ENCODE peak calls at places on chromosomes 4 and X, in eight cellular contexts. N, J, P, F, L, H, W and V are unnamed samples.

GRCh38 chr4:19327364-19327763 is 924.3 kb upstream of the SLIT2 start:
- DNase-seq in N (no peak), L (no peak), P (no peak), W (no peak), H (no peak), F (peak), J (peak), V (no peak)

GRCh38 chrX:132023896-132024386 is 839 bp downstream of the STK26 start:
- DNase-seq in F (peak), W (peak), P (no peak), J (no peak), L (no peak), H (no peak), N (peak), V (peak)

GRCh38 chr4:29549308-29549707 is 1170.9 kb upstream of the PCDH7 start:
- DNase-seq in J (no peak), H (no peak), L (no peak), N (no peak), W (no peak), F (no peak), P (no peak), V (no peak)

GRCh38 chr4:118905546-118905945 is 16.9 kb downstream of the SYNPO2 start:
- DNase-seq in P (no peak), W (no peak), H (no peak), J (peak), L (no peak), F (peak), N (no peak), V (peak)

GRCh38 chr4:114598191-114599121 is at the start of gene UGT8:
- DNase-seq in L (peak), P (no peak), W (no peak), F (peak), H (no peak), J (peak), N (peak), V (peak)

GRCh38 chr4:17769406-17770174 is 11.8 kb downstream of the FAM184B start:
- DNase-seq in W (no peak), F (no peak), J (no peak), H (no peak), L (no peak), P (no peak), N (no peak), V (no peak)

GRCh38 chr4:84166486-84166885 is 332.6 kb downstream of the NKX6-1 start:
- DNase-seq in P (no peak), W (no peak), L (no peak), N (no peak), J (no peak), H (no peak), F (peak), V (no peak)

GRCh38 chr4:44279469-44279868 is 169.1 kb downstream of the KCTD8 start:
- DNase-seq in W (no peak), N (no peak), P (no peak), L (no peak), H (no peak), F (no peak), J (no peak), V (no peak)

GRCh38 chr4:53902786-53903185 is 161.6 kb downstream of the CHIC2 start:
- DNase-seq in L (no peak), H (no peak), W (no peak), F (no peak), N (no peak), J (no peak), P (no peak), V (no peak)

GRCh38 chr4:8278009-8278395 is 8.4 kb downstream of the HTRA3 start:
- DNase-seq in L (no peak), N (peak), P (no peak), W (no peak), H (no peak), J (no peak), F (no peak), V (no peak)

GRCh38 chr4:140038031-140038533 is 115.9 kb downstream of the MAML3 start:
- DNase-seq in N (no peak), L (peak), P (no peak), H (no peak), W (no peak), J (no peak), F (peak), V (no peak)

GRCh38 chr4:99845179-99845578 is 28.6 kb downstream of the DAPP1 start:
- DNase-seq in N (no peak), F (no peak), J (no peak), W (no peak), L (no peak), H (no peak), P (no peak), V (no peak)

GRCh38 chr4:121072080-121072835 is at the start of gene NDNF:
- DNase-seq in N (peak), H (no peak), L (peak), P (no peak), W (peak), F (peak), J (peak), V (peak)